ENCODE peak calls at places on chromosomes 2 and 18, in seven cellular contexts. Q, E, T, H, C, D and Z are unnamed samples.

GRCh38 chr2:235533203-235533602 is 39.4 kb downstream of the AGAP1 start:
- DNase-seq in Q (no peak), E (no peak), T (no peak), H (no peak), C (no peak), D (peak; percentile 30), Z (no peak)

GRCh38 chr2:18009891-18010290 is 131.4 kb downstream of the KCNS3 start:
- DNase-seq in Q (no peak), E (no peak), T (no peak), H (no peak), C (no peak), D (no peak), Z (no peak)

GRCh38 chr2:170512271-170512670 is 202.9 kb upstream of the SP5 start:
- DNase-seq in Q (no peak), E (no peak), T (no peak), H (no peak), C (no peak), D (no peak), Z (no peak)

GRCh38 chr2:105126353-105126752 is 88.5 kb downstream of the MRPS9 start:
- DNase-seq in Q (no peak), E (no peak), T (no peak), H (no peak), C (no peak), D (no peak), Z (no peak)

GRCh38 chr2:31258351-31258750 is 24.4 kb downstream of the EHD3 start:
- DNase-seq in Q (no peak), E (no peak), T (no peak), H (no peak), C (no peak), D (no peak), Z (no peak)

GRCh38 chr2:237025090-237025865 is 60.4 kb upstream of the COPS8 start:
- DNase-seq in Q (peak; percentile 69), E (peak; percentile 92), T (no peak), H (no peak), C (no peak), D (peak; percentile 94), Z (peak; percentile 80)

GRCh38 chr2:4358855-4359254 is 655.5 kb downstream of the DCDC2C start:
- DNase-seq in Q (no peak), E (no peak), T (no peak), H (no peak), C (no peak), D (no peak), Z (no peak)

GRCh38 chr2:215415820-215416613 is 19.9 kb downstream of the FN1 start:
- DNase-seq in Q (no peak), E (no peak), T (no peak), H (no peak), C (no peak), D (no peak), Z (no peak)

GRCh38 chr2:135875491-135876065 is 665 bp downstream of the MCM6 start:
- DNase-seq in Q (peak; percentile 43), E (peak; percentile 67), T (peak; percentile 21), H (peak; percentile 84), C (peak; percentile 78), D (peak; percentile 83), Z (peak; percentile 38)

GRCh38 chr2:239101807-239102206 is 253.9 kb downstream of the TWIST2 start:
- DNase-seq in Q (no peak), E (no peak), T (no peak), H (no peak), C (no peak), D (no peak), Z (no peak)

GRCh38 chr2:73938761-73939352 is 12.2 kb downstream of the DGUOK start:
- DNase-seq in Q (no peak), E (peak; percentile 49), T (no peak), H (no peak), C (no peak), D (peak; percentile 80), Z (peak; percentile 85)

GRCh38 chr18:46260879-46261143 is 156.6 kb downstream of the HAUS1 start:
- DNase-seq in Q (no peak), E (peak; percentile 50), T (no peak), H (no peak), C (no peak), D (no peak), Z (no peak)
- H3K4me1 ChIP-seq in Q (no peaks in the 10 kb centered on the region), E (peaks cover 16% of the 10 kb centered on the region), T (no peaks in the 10 kb centered on the region), H (peaks cover 10% of the 10 kb centered on the region), C (peaks cover 9% of the 10 kb centered on the region), D (peaks cover 33% of the 10 kb centered on the region), Z (peaks cover 40% of the 10 kb centered on the region)

GRCh38 chr18:9993846-9994660 is 80.2 kb downstream of the VAPA start:
- DNase-seq in Q (peak; percentile 48), E (no peak), T (no peak), H (no peak), C (no peak), D (no peak), Z (no peak)
- H3K27ac ChIP-seq in Q (peak overlapping the region; percentile 6), E (no peak overlapping the region), T (peak overlapping the region; percentile 54), H (peak overlapping the region; percentile 38), C (no peak overlapping the region), D (no peak overlapping the region), Z (no peak overlapping the region)

DNA sequence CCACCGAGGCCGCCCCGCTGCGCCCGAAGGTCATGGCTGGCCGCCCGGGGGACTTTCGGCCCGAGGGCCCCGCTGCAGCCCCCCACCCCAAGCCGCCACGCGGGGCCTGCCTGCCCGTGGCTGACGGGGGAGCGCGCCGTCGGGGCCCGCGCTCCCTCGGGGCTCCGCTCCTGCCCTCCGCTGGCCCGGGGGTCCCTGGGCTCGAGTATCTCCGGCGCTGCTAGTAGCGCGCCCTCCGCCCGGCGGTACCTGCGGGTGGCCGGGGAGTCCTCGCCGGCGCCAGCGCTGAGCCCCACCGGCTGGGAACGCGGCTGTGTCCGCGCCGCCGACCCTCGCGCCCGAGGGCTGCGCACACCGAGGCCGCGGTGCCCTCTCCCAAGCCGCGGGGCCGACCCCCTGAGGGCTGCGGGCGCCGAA is 306 bp downstream of the KCNG3 start:
- DNase-seq in Q (no peak), E (no peak), T (no peak), H (no peak), C (no peak), D (no peak), Z (no peak)
- H3K4me1 ChIP-seq in Q (peaks cover 28% of the 10 kb centered on the region), E (peaks cover 2% of the 10 kb centered on the region), T (no peaks in the 10 kb centered on the region), H (no peaks in the 10 kb centered on the region), C (peaks cover 32% of the 10 kb centered on the region), D (peaks cover 5% of the 10 kb centered on the region), Z (no peaks in the 10 kb centered on the region)

DNA sequence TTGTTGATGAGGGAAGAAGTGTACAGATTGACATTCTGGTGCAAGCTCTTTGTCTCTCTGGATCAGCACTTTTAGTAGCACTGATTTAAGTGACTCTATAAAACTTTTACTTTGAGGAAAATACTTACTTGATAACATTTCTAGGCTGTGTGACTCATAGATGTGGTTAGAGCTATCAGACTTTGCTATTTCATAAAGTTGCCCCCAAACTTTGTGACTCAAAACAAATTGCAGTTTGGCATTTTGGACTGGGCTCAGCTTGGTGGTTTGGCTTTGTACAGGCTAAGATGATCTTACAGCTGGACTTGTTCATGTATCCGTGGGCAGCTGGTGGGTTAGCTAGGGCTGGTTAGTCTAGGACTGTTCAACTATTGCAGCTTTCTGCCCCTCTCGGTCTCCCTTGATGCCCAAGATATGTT is 42.1 kb upstream of the GLS start:
- DNase-seq in Q (no peak), E (peak; percentile 75), T (no peak), H (no peak), C (no peak), D (peak; percentile 85), Z (peak; percentile 56)
- H3K27ac ChIP-seq in Q (no peak overlapping the region), E (peak overlapping the region; percentile 40), T (no peak overlapping the region), H (no peak overlapping the region), C (no peak overlapping the region), D (peak overlapping the region; percentile 73), Z (peak overlapping the region; percentile 90)

DNA sequence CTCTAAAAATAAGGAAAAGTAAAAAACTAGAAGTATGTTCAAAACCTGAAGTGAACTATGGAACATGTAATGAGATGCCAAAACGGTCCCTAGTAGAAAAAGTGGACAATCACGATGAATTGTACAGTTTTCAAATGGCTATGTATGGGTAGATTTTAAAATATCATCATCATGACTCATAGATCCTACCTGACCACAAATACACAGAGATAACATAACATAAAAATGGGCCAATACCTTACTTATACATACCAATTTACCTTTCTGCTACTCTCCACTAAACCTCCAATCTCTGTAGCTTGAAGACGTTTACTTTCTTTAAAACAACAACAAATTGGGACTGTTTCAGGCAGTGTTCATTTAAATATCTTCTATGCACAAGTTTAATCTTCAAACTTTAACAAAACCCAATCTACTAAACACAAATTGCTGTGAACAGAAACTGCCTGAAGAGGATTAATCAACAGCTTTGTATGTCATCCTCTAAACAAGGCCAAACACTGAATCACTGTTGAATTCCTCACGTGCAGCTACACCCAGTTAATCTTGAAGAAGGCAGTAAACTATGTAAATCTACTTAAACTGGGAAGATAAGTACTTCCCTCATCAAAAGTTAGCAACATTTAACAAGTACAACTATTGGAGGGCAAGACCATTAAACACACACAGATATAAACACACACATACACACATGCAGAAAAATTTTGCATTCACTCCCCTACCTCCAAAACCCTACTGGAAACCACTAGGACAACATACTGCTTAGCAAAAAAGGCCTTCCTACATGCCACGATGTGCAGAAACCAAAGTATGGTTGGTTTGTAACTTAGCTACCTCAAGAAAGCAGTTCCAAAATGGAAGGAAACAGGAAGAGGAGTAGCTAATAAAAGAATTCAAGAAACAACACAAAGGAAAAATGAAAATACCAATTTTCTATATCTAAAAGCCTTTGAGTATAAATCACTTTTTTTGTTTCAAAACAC is 90.3 kb downstream of the RBMS1 start:
- DNase-seq in Q (no peak), E (peak; percentile 69), T (no peak), H (no peak), C (peak; percentile 57), D (peak; percentile 87), Z (peak; percentile 82)
- H3K4me1 ChIP-seq in Q (peaks cover 4% of the 10 kb centered on the region), E (peaks cover 18% of the 10 kb centered on the region), T (peaks cover 8% of the 10 kb centered on the region), H (peaks cover 19% of the 10 kb centered on the region), C (peaks cover 66% of the 10 kb centered on the region), D (peaks cover 72% of the 10 kb centered on the region), Z (peaks cover 46% of the 10 kb centered on the region)

GRCh38 chr18:6520901-6521300 is 106.2 kb upstream of the L3MBTL4 start:
- DNase-seq in Q (no peak), E (no peak), T (no peak), H (no peak), C (no peak), D (no peak), Z (no peak)

GRCh38 chr18:6521804-6522418 is 107.2 kb upstream of the L3MBTL4 start:
- DNase-seq in Q (peak; percentile 31), E (peak; percentile 61), T (no peak), H (peak; percentile 90), C (peak; percentile 39), D (peak; percentile 45), Z (peak; percentile 41)

GRCh38 chr18:6525593-6525992 is 110.9 kb upstream of the L3MBTL4 start:
- DNase-seq in Q (no peak), E (no peak), T (no peak), H (no peak), C (no peak), D (no peak), Z (no peak)
- H3K27ac ChIP-seq in Q (no peak overlapping the region), E (no peak overlapping the region), T (no peak overlapping the region), H (no peak overlapping the region), C (no peak overlapping the region), D (no peak overlapping the region), Z (no peak overlapping the region)